ENCODE peak calls at places on chromosomes 7 and 10, in four cellular contexts. U, T, V and Y are unnamed samples.

GRCh38 chr10:43599333-43599732 is 6.9 kb upstream of the ZNF485 start:
- DNase-seq in U (no peak), T (no peak), V (no peak), Y (no peak)

GRCh38 chr7:1559626-1560590 is 3.9 kb upstream of the TMEM184A start:
- DNase-seq in U (no peak), T (no peak), V (peak), Y (no peak)

GRCh38 chr7:80224416-80224815 is 89.8 kb downstream of the GNAI1 start:
- DNase-seq in U (no peak), T (no peak), V (no peak), Y (no peak)

GRCh38 chr10:83153714-83154113 is 985.6 kb upstream of the GHITM start:
- DNase-seq in U (no peak), T (no peak), V (no peak), Y (no peak)

GRCh38 chr7:19674266-19674960 is 34.4 kb downstream of the POLR1F start:
- DNase-seq in U (no peak), T (no peak), V (no peak), Y (no peak)

GRCh38 chr10:61621538-61622150 is 41.1 kb upstream of the CABCOCO1 start:
- DNase-seq in U (no peak), T (no peak), V (no peak), Y (no peak)

GRCh38 chr10:74635655-74636054 is 190.7 kb upstream of the KAT6B start:
- DNase-seq in U (no peak), T (no peak), V (no peak), Y (no peak)

GRCh38 chr10:85977642-85978041 is 389.0 kb downstream of the GRID1 start:
- DNase-seq in U (no peak), T (no peak), V (no peak), Y (no peak)